ENCODE peak calls at places on chromosome 17, in four cellular contexts. D is adrenal gland, W is fibroblast of lung, X is fibroblast of villous mesenchyme. B is an unnamed sample.
A peak's percentile ranks its signal among the peaks of the same experiment; 100 is the strongest.

GRCh38 chr17:2309338-2310143 is 5.8 kb downstream of the SRR start:
- DNase-seq in D (peak; percentile 62), W (peak; percentile 46), X (peak; percentile 87), B (peak; percentile 53)

GRCh38 chr17:71438631-71439146 is 682.1 kb upstream of the SOX9 start:
- DNase-seq in D (no peak), W (peak; percentile 97), X (peak; percentile 93), B (peak; percentile 85)

GRCh38 chr17:76345377-76345945 is 8.3 kb downstream of the PRPSAP1 start:
- DNase-seq in D (no peak), W (peak; percentile 68), X (no peak), B (no peak)

GRCh38 chr17:48429156-48429555 is 858 bp downstream of the SKAP1 start:
- DNase-seq in D (no peak), W (no peak), X (no peak), B (no peak)

GRCh38 chr17:60154616-60155426 is 5.0 kb downstream of the CA4 start:
- DNase-seq in D (no peak), W (peak; percentile 69), X (peak; percentile 31), B (peak; percentile 85)

GRCh38 chr17:32927201-32927723 is 691 bp upstream of the TMEM98 start:
- DNase-seq in D (no peak), W (no peak), X (peak; percentile 72), B (no peak)

GRCh38 chr17:3890082-3890892 is 2.6 kb downstream of the CAMKK1 start:
- DNase-seq in D (peak; percentile 96), W (peak; percentile 81), X (peak; percentile 73), B (peak; percentile 90)

GRCh38 chr17:71084838-71085237 is 915.5 kb downstream of the KCNJ2 start:
- DNase-seq in D (no peak), W (no peak), X (no peak), B (no peak)

GRCh38 chr17:8158267-8159031 is 4.3 kb downstream of the VAMP2 start:
- DNase-seq in D (peak; percentile 99), W (peak; percentile 92), X (peak; percentile 93), B (peak; percentile 94)

GRCh38 chr17:38568845-38569510 is 36.8 kb downstream of the SRCIN1 start:
- DNase-seq in D (peak; percentile 78), W (no peak), X (no peak), B (no peak)

GRCh38 chr17:39198186-39198566 is 707 bp upstream of the CACNB1 start:
- DNase-seq in D (no peak), W (no peak), X (no peak), B (no peak)

GRCh38 chr17:49495842-49496182 is 719 bp downstream of the NGFR start:
- DNase-seq in D (no peak), W (no peak), X (no peak), B (no peak)

GRCh38 chr17:45895969-45896793 is 1.8 kb downstream of the MAPT start:
- DNase-seq in D (no peak), W (no peak), X (peak; percentile 5), B (no peak)
- H3K4me3 ChIP-seq in D (no peak overlapping the region), W (no peak overlapping the region), X (no peak overlapping the region), B (no peak overlapping the region)

GRCh38 chr17:17748179-17748578 is 66.9 kb downstream of the RAI1 start:
- DNase-seq in D (no peak), W (no peak), X (no peak), B (no peak)
- TF ChIP-seq CTCF in D (no peak), W (no peak), X (peak; percentile 25), B (no peak)

GRCh38 chr17:41919840-41920579 is 1.3 kb upstream of the ACLY start:
- DNase-seq in D (peak; percentile 77), W (peak; percentile 60), X (peak; percentile 43), B (peak; percentile 49)
- H3K4me3 ChIP-seq in D (no peak overlapping the region), W (no peak overlapping the region), X (no peak overlapping the region), B (no peak overlapping the region)

DNA sequence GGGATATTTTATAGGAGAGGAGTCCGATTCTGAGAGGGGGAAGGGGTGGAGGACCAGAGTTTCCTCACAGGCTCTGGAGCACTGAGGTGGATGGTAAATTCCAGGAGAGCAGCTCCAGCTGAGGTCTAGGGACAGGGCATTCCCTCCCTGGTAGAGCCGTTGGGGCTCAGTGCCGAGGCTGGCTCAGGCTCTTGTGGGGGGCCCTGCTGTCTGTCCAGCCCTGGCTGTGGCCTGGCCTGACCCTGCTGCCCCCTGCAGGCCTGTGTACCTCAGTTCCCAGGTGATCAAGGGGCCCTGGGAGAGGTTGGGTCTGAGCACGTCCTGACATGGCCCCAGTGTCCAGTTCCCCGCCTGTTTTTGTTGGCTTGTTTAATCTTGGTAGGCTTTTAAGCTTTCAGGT is 16.8 kb downstream of the ZNF750 start:
- DNase-seq in D (no peak), W (no peak), X (no peak), B (no peak)
- TF ChIP-seq CTCF in D (no peak), W (no peak), X (peak; percentile 22), B (peak; percentile 8)

GRCh38 chr17:79803997-79804855 is 7.3 kb upstream of the CBX8 start:
- DNase-seq in D (no peak), W (peak; percentile 29), X (no peak), B (no peak)
- H3K4me3 ChIP-seq in D (no peak overlapping the region), W (no peak overlapping the region), X (peak overlapping the region; percentile 23), B (no peak overlapping the region)

GRCh38 chr17:68248199-68248825 is 469 bp downstream of the AMZ2 start:
- DNase-seq in D (peak; percentile 88), W (peak; percentile 75), X (peak; percentile 75), B (peak; percentile 73)

GRCh38 chr17:68246271-68247028 is 1.4 kb upstream of the AMZ2 start:
- DNase-seq in D (peak; percentile 69), W (no peak), X (no peak), B (no peak)

GRCh38 chr17:68248886-68249872 is 1.3 kb downstream of the AMZ2 start:
- DNase-seq in D (no peak), W (no peak), X (no peak), B (no peak)

GRCh38 chr17:68247445-68248198 is at the start of gene AMZ2:
- DNase-seq in D (peak; percentile 95), W (peak; percentile 94), X (peak; percentile 94), B (peak; percentile 95)
- TF ChIP-seq CTCF in D (no peak), W (no peak), X (no peak), B (no peak)

B was measured in fibroblast of pulmonary artery.